ENCODE peak calls at places on chromosomes 7 and 10, in eight cellular contexts. T, V, A, I, X, Z, G and D are unnamed samples.

GRCh38 chr7:102444961-102445673 is 11.7 kb downstream of the ORAI2 start:
- DNase-seq in T (no peak), V (no peak), A (no peak), I (no peak), X (no peak), Z (no peak), G (no peak), D (no peak)

GRCh38 chr7:122315507-122316466 is 11.2 kb upstream of the FEZF1 start:
- DNase-seq in T (no peak), V (no peak), A (no peak), I (no peak), X (no peak), Z (no peak), G (no peak), D (no peak)

GRCh38 chr10:48296699-48297098 is 9.8 kb upstream of the MAPK8 start:
- DNase-seq in T (no peak), V (no peak), A (no peak), I (no peak), X (no peak), Z (no peak), G (no peak), D (no peak)

GRCh38 chr7:144830024-144830785 is 5.6 kb downstream of the TPK1 start:
- DNase-seq in T (no peak), V (no peak), A (no peak), I (no peak), X (no peak), Z (no peak), G (no peak), D (no peak)

GRCh38 chr7:4916115-4916514 is 32.6 kb upstream of the RADIL start:
- DNase-seq in T (no peak), V (no peak), A (no peak), I (no peak), X (no peak), Z (no peak), G (no peak), D (no peak)

GRCh38 chr7:38699481-38699880 is 68.3 kb upstream of the AMPH start:
- DNase-seq in T (no peak), V (no peak), A (peak; percentile 50), I (no peak), X (no peak), Z (no peak), G (no peak), D (no peak)

GRCh38 chr10:132477398-132478340 is 59.9 kb upstream of the INPP5A start:
- DNase-seq in T (no peak), V (peak; percentile 78), A (no peak), I (peak; percentile 67), X (no peak), Z (no peak), G (no peak), D (no peak)

GRCh38 chr7:155411718-155412415 is 46.1 kb upstream of the EN2 start:
- DNase-seq in T (no peak), V (no peak), A (no peak), I (peak; percentile 5), X (no peak), Z (no peak), G (no peak), D (no peak)

GRCh38 chr10:72954596-72955569 is at the start of gene PLA2G12B:
- DNase-seq in T (no peak), V (no peak), A (no peak), I (no peak), X (no peak), Z (no peak), G (no peak), D (no peak)

GRCh38 chr7:95205821-95206220 is 118.5 kb downstream of the PON1 start:
- DNase-seq in T (no peak), V (no peak), A (peak; percentile 59), I (no peak), X (peak; percentile 3), Z (no peak), G (no peak), D (no peak)

DNA sequence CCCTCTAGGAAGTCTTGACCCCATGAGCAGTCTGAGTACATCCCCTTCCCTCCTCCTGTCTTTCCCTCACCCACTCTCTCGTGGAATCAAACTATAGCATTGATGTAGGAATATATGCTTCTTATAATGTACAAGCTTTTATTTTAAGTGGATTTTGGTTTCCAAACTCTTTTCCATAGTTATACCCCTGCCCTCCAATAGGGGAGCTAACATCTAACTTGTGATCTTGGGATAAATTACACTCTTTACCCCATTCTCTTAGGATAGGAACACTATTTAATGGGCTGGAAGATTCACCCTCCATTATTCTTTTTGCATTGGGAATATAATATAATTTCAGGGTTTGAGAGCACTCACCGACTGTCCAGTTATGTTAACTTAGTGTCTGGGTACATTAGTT is 465.9 kb downstream of the GATA3 start:
- DNase-seq in T (no peak), V (no peak), A (no peak), I (no peak), X (no peak), Z (no peak), G (no peak), D (no peak)
- TF ChIP-seq CTCF in T (no peak), V (no peak), A (no peak), I (no peak), X (peak; percentile 2), Z (no peak), G (no peak), D (no peak)

DNA sequence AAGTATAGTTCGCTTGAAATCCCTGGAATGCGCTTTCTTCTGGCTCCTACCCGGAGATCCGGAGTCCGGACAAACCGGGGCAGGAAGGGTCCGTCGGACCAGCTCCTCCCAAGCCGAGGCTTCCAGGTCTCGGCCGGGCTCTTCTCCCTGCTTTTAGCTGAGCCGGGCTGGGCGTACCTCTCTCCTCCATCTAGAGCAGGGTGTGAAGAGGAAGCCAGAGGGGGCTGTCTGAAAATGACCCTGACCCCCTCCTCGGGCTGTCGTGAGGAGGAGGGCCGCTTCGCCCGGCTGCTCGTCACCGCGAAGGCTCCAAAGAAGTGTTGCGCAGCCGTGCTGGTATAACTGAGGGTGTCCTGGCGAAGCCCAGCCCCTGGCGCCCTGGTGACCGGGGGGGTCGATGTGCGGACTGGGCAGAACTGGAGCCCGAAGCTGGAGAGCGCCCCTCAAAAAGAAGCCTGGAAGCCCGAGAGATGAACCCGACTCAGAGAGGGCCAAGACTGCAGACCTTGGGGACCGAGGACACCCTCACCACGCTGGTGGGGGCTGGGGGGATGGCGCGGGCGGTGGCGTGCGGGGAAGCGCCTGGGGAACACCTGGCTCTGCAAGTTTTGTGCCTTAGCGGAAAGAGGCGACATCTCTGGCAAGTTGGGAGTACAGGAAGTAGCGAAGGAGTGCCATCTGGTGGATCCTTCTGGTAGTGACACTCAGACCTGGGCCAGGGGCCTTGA is 5.7 kb downstream of the KAZALD1 start:
- DNase-seq in T (peak; percentile 75), V (peak; percentile 87), A (peak; percentile 83), I (peak; percentile 87), X (peak; percentile 91), Z (peak; percentile 85), G (peak; percentile 84), D (peak; percentile 74)
- TF ChIP-seq POLR2A in T (no peak), V (no peak), A (no peak), I (no peak), X (no peak), Z (no peak), G (peak; percentile 21), D (no peak)

GRCh38 chr10:96586419-96587254 is at the start of gene TM9SF3:
- DNase-seq in T (peak; percentile 93), V (peak; percentile 97), A (peak; percentile 83), I (peak; percentile 99), X (peak; percentile 49), Z (peak; percentile 84), G (peak; percentile 76), D (peak; percentile 94)
- H3K4me3 ChIP-seq in T (peak within 1 kb of the TSS; percentile 92), V (peak within 1 kb of the TSS; percentile 84), A (peak within 1 kb of the TSS; percentile 78), I (peak within 1 kb of the TSS; percentile 77), X (peak within 1 kb of the TSS; percentile 80), Z (peak within 1 kb of the TSS; percentile 92), G (peak within 1 kb of the TSS; percentile 95), D (peak within 1 kb of the TSS; percentile 89)

DNA sequence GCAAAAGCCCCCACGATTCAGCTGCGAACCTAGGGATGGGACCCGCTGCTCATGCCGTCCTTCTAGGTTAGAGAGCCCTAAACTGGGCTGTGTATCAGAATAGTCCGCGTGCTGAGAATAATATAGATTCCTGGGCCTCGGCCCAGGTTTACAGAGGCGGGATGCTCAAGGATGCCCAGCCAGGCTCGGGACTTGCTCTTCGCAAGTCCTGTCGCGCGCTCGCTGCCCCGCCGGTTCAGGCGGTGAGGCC is 266 bp upstream of the STMP1 start:
- DNase-seq in T (no peak), V (no peak), A (no peak), I (no peak), X (no peak), Z (no peak), G (no peak), D (no peak)
- TF ChIP-seq CTCF in T (peak; percentile 89), V (no peak), A (no peak), I (no peak), X (no peak), Z (no peak), G (peak; percentile 52), D (peak; percentile 76)

GRCh38 chr10:80079312-80079613 is 798 bp downstream of the TMEM254 start:
- DNase-seq in T (no peak), V (no peak), A (no peak), I (no peak), X (no peak), Z (no peak), G (no peak), D (no peak)

GRCh38 chr10:80077869-80078447 is 507 bp upstream of the TMEM254 start:
- DNase-seq in T (no peak), V (no peak), A (no peak), I (no peak), X (no peak), Z (no peak), G (no peak), D (no peak)

GRCh38 chr10:80081026-80081425 is 2.6 kb downstream of the TMEM254 start:
- DNase-seq in T (no peak), V (no peak), A (no peak), I (no peak), X (no peak), Z (no peak), G (no peak), D (no peak)

GRCh38 chr10:80075781-80076180 is 2.7 kb upstream of the TMEM254 start:
- DNase-seq in T (no peak), V (no peak), A (peak; percentile 37), I (no peak), X (no peak), Z (no peak), G (no peak), D (no peak)

GRCh38 chr10:80078448-80079311 is at the start of gene TMEM254:
- DNase-seq in T (peak; percentile 94), V (peak; percentile 92), A (peak; percentile 81), I (peak; percentile 96), X (peak; percentile 71), Z (peak; percentile 88), G (peak; percentile 89), D (peak; percentile 93)
- TF ChIP-seq POLR2A in T (no peak), V (peak; percentile 33), A (peak; percentile 38), I (no peak), X (peak; percentile 14), Z (no peak), G (peak; percentile 74), D (peak; percentile 72)

GRCh38 chr10:112915590-112916572 is 34.2 kb upstream of the TCF7L2 start:
- DNase-seq in T (no peak), V (no peak), A (peak; percentile 51), I (no peak), X (peak; percentile 80), Z (no peak), G (peak; percentile 89), D (no peak)
- H3K4me3 ChIP-seq in T (no peak overlapping the region), V (no peak overlapping the region), A (no peak overlapping the region), I (no peak overlapping the region), X (peak overlapping the region; percentile 1), Z (no peak overlapping the region), G (peak overlapping the region; percentile 27), D (no peak overlapping the region)